ENCODE peak calls at places on chromosomes 5 and 9, in seven cellular contexts. X, M, B, L, U, D and Z are unnamed samples. For H3K4me1, the result is how much of the 10 kb centered on the place peaks cover.

GRCh38 chr9:132241840-132242620 is 80.2 kb downstream of the NTNG2 start:
- DNase-seq in X (no peak), M (no peak), B (peak), L (no peak), U (no peak), D (peak), Z (no peak)

GRCh38 chr5:2007906-2008437 is 125.2 kb upstream of the IRX4 start:
- DNase-seq in X (no peak), M (peak), B (no peak), L (peak), U (no peak), D (no peak), Z (peak)

GRCh38 chr5:76548525-76549229 is 74.5 kb downstream of the F2RL2 start:
- DNase-seq in X (no peak), M (no peak), B (peak), L (no peak), U (no peak), D (no peak), Z (no peak)

GRCh38 chr5:136053336-136054121 is 24.7 kb downstream of the TGFBI start:
- DNase-seq in X (peak), M (peak), B (no peak), L (no peak), U (peak), D (peak), Z (no peak)

GRCh38 chr5:145833616-145834200 is 1.4 kb downstream of the PRELID2 start:
- DNase-seq in X (no peak), M (no peak), B (no peak), L (no peak), U (no peak), D (no peak), Z (no peak)

GRCh38 chr5:149940077-149940574 is 4.5 kb downstream of the PDE6A start:
- DNase-seq in X (no peak), M (peak), B (no peak), L (no peak), U (no peak), D (peak), Z (no peak)

GRCh38 chr5:124670672-124671592 is 75.5 kb downstream of the ZNF608 start:
- DNase-seq in X (no peak), M (no peak), B (no peak), L (no peak), U (no peak), D (no peak), Z (no peak)

GRCh38 chr5:177336112-177336511 is 15.4 kb downstream of the LMAN2 start:
- DNase-seq in X (peak), M (peak), B (no peak), L (no peak), U (no peak), D (peak), Z (no peak)

GRCh38 chr9:113803811-113804589 is 72.1 kb upstream of the ZNF618 start:
- DNase-seq in X (no peak), M (peak), B (no peak), L (no peak), U (no peak), D (no peak), Z (no peak)

GRCh38 chr9:22919423-22919822 is 472.8 kb downstream of the DMRTA1 start:
- DNase-seq in X (no peak), M (no peak), B (no peak), L (no peak), U (no peak), D (no peak), Z (no peak)

GRCh38 chr5:103834216-103834615 is 271.6 kb upstream of the NUDT12 start:
- DNase-seq in X (no peak), M (no peak), B (no peak), L (no peak), U (no peak), D (no peak), Z (no peak)

GRCh38 chr5:102971693-102972293 is 148.1 kb downstream of the GIN1 start:
- DNase-seq in X (peak), M (peak), B (no peak), L (no peak), U (peak), D (peak), Z (no peak)

GRCh38 chr9:133707065-133707760 is 30.9 kb downstream of the SARDH start:
- DNase-seq in X (no peak), M (peak), B (no peak), L (peak), U (peak), D (no peak), Z (no peak)

GRCh38 chr5:168329302-168329701 is 37.9 kb downstream of the WWC1 start:
- DNase-seq in X (no peak), M (no peak), B (no peak), L (no peak), U (no peak), D (no peak), Z (no peak)
- H3K4me1 ChIP-seq in X (under half), M (under half), B (under half), L (under half), U (under half), D (under half), Z (under half)

DNA sequence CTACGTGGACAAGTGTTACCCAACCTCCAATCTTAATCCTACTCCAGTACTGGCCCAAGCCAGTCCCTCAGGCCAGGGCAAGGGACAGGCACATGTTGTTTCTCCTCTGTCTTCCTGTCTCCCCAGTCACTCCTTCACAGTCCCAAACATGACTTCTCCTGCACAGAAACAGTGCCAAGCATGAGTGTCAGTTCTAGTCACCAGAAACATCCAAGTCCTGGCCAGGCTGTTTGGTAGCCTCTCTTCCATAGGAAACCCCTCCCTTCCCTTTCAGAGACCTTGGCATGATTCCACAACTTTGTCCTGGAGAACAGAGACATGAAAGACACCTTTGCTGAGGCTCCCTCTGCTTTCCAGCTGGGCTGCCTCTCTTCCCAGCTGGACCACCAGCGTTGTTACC is 56.2 kb upstream of the SLC2A8 start:
- DNase-seq in X (no peak), M (peak), B (no peak), L (no peak), U (no peak), D (no peak), Z (no peak)
- H3K27ac ChIP-seq in X (no peak), M (no peak), B (no peak), L (peak), U (no peak), D (no peak), Z (no peak)

GRCh38 chr9:61665829-61666228 is 476.0 kb downstream of the SPATA31A7 start:
- DNase-seq in X (no peak), M (no peak), B (no peak), L (no peak), U (no peak), D (no peak), Z (no peak)

GRCh38 chr9:61666310-61666709 is 476.5 kb downstream of the SPATA31A7 start:
- DNase-seq in X (no peak), M (no peak), B (peak), L (peak), U (no peak), D (no peak), Z (no peak)

GRCh38 chr9:61666849-61667371 is 477.1 kb downstream of the SPATA31A7 start:
- DNase-seq in X (no peak), M (no peak), B (peak), L (no peak), U (no peak), D (no peak), Z (no peak)

GRCh38 chr9:61667559-61668121 is 477.8 kb downstream of the SPATA31A7 start:
- DNase-seq in X (no peak), M (no peak), B (peak), L (no peak), U (no peak), D (no peak), Z (no peak)

DNA sequence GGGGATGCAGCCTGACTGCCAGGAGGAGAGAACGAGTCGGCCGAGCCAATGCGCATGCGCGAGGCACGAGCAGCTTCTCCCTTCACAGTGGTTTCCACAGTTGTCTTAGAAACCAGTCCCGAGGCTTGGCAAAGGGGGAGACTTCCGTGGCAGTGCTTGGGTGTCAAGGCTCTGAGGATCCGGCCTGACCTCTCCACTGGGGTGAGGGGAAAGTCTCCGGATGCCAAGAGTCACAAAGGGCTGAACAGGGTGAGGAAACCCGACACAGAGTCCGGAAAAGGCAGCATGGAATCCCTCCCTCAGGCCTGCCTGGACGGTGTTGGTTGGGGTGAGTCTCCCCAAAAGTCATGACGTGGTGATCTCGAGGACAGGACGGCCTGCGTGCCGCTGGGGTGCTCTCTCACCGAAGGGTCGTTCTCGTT is 475.5 kb downstream of the SPATA31A7 start:
- DNase-seq in X (no peak), M (no peak), B (peak), L (peak), U (no peak), D (no peak), Z (peak)
- H3K4me1 ChIP-seq in X (under half), M (under half), B (under half), L (under half), U (under half), D (under half), Z (under half)

DNA sequence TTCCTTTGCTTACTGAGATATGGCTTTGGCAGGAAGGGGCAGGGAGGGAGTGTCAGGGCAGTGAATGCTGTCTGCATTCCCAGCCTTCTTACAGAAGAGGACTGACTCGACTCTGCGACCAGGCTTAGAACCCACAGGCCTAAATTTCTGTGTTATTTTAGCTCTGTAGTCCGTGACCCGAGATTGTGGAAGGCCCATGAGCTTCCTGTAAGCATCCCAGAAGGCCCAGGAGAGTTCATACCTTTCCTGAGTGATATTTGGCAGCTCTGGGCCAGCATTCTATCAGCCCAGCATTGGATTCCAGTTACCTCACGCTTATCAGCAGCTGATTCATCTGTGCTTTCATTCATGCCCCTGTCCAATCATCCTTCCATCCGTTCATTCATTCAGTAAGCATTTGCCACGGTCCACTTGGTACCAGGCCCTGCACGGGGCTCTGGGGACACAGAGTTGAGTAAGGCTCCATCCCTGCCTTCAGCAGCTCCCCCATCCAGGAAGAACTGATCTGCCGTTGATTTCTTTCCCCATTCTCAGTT is 28.2 kb upstream of the RPL26L1 start:
- DNase-seq in X (no peak), M (peak), B (no peak), L (no peak), U (peak), D (peak), Z (no peak)
- H3K27ac ChIP-seq in X (no peak), M (peak), B (peak), L (peak), U (peak), D (peak), Z (peak)

DNA sequence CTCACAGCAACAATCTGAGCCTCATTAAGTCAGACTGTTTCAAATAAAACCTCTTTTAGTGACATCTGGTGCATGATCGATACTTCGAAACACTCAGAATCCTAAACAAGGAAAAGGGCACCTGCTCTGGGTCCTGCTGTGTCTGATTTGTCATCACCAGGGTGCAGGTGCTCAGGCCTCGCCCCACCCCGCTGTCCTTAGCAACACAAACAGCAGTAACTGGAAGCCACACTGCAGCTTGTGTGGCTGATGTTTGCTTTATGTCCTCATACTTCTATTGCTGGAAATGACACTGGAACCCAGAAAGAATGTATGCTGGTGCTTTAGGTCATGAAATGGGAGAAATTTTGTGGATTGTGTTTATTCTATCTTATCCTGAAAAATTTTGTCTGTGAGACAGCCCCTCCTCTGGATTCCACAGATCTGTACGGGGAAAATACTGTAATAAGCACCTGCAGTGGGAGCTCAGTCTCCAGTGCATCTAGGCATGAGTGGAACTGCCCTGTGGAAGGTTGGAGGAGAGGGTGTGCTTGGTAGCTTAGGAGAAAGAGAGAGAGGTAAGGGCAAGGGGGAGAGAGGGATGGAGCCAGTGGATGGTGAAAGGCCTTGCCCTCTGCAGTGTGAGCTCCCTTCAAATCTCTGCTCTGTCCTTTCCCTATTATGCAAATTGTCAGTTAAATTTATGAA is 284.2 kb downstream of the SMARCA2 start:
- DNase-seq in X (no peak), M (no peak), B (peak), L (no peak), U (no peak), D (no peak), Z (no peak)
- H3K4me1 ChIP-seq in X (under half), M (under half), B (under half), L (under half), U (under half), D (under half), Z (under half)

GRCh38 chr5:159826351-159827222 is 89.7 kb upstream of the ADRA1B start:
- DNase-seq in X (peak), M (peak), B (no peak), L (peak), U (peak), D (peak), Z (no peak)
- H3K27ac ChIP-seq in X (peak), M (no peak), B (no peak), L (no peak), U (peak), D (no peak), Z (no peak)

GRCh38 chr9:93458702-93459101 is 5.3 kb upstream of the FAM120AOS start:
- DNase-seq in X (no peak), M (no peak), B (no peak), L (no peak), U (no peak), D (no peak), Z (no peak)

GRCh38 chr9:93453047-93453914 is at the start of gene FAM120AOS:
- DNase-seq in X (peak), M (peak), B (peak), L (peak), U (peak), D (peak), Z (peak)

GRCh38 chr9:93456504-93456903 is 3.1 kb upstream of the FAM120AOS start:
- DNase-seq in X (no peak), M (no peak), B (no peak), L (no peak), U (no peak), D (no peak), Z (no peak)

GRCh38 chr9:93452710-93453046 is 703 bp downstream of the FAM120AOS start:
- DNase-seq in X (no peak), M (peak), B (peak), L (no peak), U (no peak), D (no peak), Z (no peak)

GRCh38 chr9:93456022-93456421 is 2.6 kb upstream of the FAM120AOS start:
- DNase-seq in X (no peak), M (no peak), B (no peak), L (no peak), U (no peak), D (no peak), Z (no peak)
- H3K4me1 ChIP-seq in X (under half), M (under half), B (under half), L (under half), U (under half), D (under half), Z (half or more)